ENCODE peak calls at places on chromosomes 16 and 17, in four cellular contexts. I, M, X and P are unnamed samples.

GRCh38 chr17:11372692-11373091 is 131.7 kb downstream of the SHISA6 start:
- DNase-seq in I (no peak), M (no peak), X (no peak), P (no peak)

GRCh38 chr17:65627892-65628622 is 66.6 kb upstream of the AXIN2 start:
- DNase-seq in I (no peak), M (peak), X (peak), P (peak)

GRCh38 chr17:81520021-81520894 is 7.7 kb upstream of the ACTG1 start:
- DNase-seq in I (no peak), M (no peak), X (no peak), P (no peak)

GRCh38 chr17:39755550-39756375 is 18.0 kb downstream of the GRB7 start:
- DNase-seq in I (no peak), M (peak), X (no peak), P (peak)

GRCh38 chr16:16021020-16021419 is 71.6 kb downstream of the ABCC1 start:
- DNase-seq in I (no peak), M (no peak), X (no peak), P (no peak)

GRCh38 chr16:81601601-81602251 is 157.1 kb downstream of the CMIP start:
- DNase-seq in I (no peak), M (no peak), X (no peak), P (no peak)

GRCh38 chr17:63116228-63116627 is 150.2 kb downstream of the TANC2 start:
- DNase-seq in I (no peak), M (no peak), X (no peak), P (no peak)

GRCh38 chr16:81531415-81531814 is 86.8 kb downstream of the CMIP start:
- DNase-seq in I (no peak), M (peak), X (no peak), P (no peak)

GRCh38 chr17:47280072-47280811 is 26.6 kb downstream of the ITGB3 start:
- DNase-seq in I (no peak), M (peak), X (no peak), P (peak)

GRCh38 chr17:64531955-64532371 is 25.2 kb downstream of the CEP95 start:
- DNase-seq in I (no peak), M (peak), X (peak), P (peak)

GRCh38 chr17:51056813-51057510 is 63.7 kb downstream of the SPAG9 start:
- DNase-seq in I (peak), M (peak), X (peak), P (peak)

GRCh38 chr17:77097772-77098171 is 43.0 kb upstream of the SEC14L1 start:
- DNase-seq in I (no peak), M (no peak), X (no peak), P (no peak)

GRCh38 chr17:55295411-55296170 is 30.8 kb downstream of the HLF start:
- DNase-seq in I (peak), M (peak), X (peak), P (peak)

GRCh38 chr17:2056221-2057129 is 1.6 kb downstream of the HIC1 start:
- DNase-seq in I (no peak), M (no peak), X (no peak), P (peak)

GRCh38 chr17:81228420-81228819 is 5.7 kb upstream of the CEP131 start:
- DNase-seq in I (no peak), M (no peak), X (no peak), P (no peak)

GRCh38 chr16:66605177-66605999 is 884 bp downstream of the CMTM3 start:
- DNase-seq in I (no peak), M (peak), X (peak), P (peak)

GRCh38 chr17:4362141-4362540 is 4.3 kb downstream of the UBE2G1 start:
- DNase-seq in I (no peak), M (peak), X (peak), P (no peak)
- TF ChIP-seq CTCF in I (peak), M (no peak), X (no peak), P (no peak)

GRCh38 chr16:52643006-52643405 is 96.1 kb upstream of the TOX3 start:
- DNase-seq in I (no peak), M (no peak), X (no peak), P (no peak)
- TF ChIP-seq CTCF in I (no peak), M (no peak), X (no peak), P (no peak)

DNA sequence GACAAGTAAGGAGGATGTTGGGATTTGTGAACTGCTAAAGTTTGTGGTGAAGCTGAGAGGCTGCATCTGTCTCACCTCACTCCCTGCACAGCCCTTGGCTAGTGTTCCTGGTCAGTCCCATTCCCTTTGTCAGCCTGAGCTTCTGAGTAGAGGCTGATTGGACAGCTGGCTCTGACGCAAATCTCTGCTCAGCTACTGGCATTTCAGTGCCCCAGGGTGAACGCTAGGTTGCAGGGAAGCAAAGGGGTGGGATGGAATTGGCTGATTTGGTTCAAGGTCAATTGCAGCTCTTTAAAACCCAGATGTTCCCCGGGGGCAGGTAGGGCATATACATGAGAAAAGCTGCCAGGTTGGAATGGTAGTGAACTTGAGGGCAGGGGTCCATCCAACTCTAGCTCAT is 23.1 kb upstream of the CNOT1 start:
- DNase-seq in I (no peak), M (peak), X (peak), P (no peak)
- TF ChIP-seq CTCF in I (no peak), M (no peak), X (no peak), P (no peak)

DNA sequence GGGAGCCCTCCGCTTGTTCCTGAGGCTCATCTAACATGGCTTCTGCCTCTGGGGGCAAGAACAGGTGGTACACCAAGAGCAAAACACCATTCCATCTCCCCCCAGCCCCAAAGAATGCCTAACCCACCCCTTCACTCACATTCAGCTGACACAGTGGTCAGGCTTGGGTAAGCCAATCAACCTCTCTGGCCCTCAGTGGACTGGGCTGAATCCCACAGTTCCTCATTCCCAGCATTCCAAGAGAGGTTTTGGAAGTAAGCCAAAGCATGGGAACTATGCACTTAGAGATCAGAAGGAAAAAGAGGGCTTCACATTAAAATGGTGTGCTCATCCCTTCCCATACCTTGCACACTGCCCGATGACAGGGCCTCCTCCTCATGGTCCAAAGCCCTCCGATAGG is 7.8 kb downstream of the PIGS start:
- DNase-seq in I (no peak), M (peak), X (no peak), P (peak)
- TF ChIP-seq CTCF in I (no peak), M (no peak), X (no peak), P (no peak)

GRCh38 chr16:30867747-30868146 is 26.1 kb downstream of the BCL7C start:
- DNase-seq in I (no peak), M (peak), X (no peak), P (no peak)
- TF ChIP-seq CTCF in I (peak), M (peak), X (no peak), P (peak)

GRCh38 chr16:79600636-79601091 is at the start of gene MAF:
- DNase-seq in I (no peak), M (peak), X (peak), P (peak)

GRCh38 chr16:79599837-79600635 is 501 bp downstream of the MAF start:
- DNase-seq in I (no peak), M (no peak), X (peak), P (peak)

GRCh38 chr16:79598341-79599181 is 2.0 kb downstream of the MAF start:
- DNase-seq in I (no peak), M (peak), X (peak), P (peak)

GRCh38 chr16:79597775-79598174 is 2.8 kb downstream of the MAF start:
- DNase-seq in I (no peak), M (no peak), X (no peak), P (no peak)

DNA sequence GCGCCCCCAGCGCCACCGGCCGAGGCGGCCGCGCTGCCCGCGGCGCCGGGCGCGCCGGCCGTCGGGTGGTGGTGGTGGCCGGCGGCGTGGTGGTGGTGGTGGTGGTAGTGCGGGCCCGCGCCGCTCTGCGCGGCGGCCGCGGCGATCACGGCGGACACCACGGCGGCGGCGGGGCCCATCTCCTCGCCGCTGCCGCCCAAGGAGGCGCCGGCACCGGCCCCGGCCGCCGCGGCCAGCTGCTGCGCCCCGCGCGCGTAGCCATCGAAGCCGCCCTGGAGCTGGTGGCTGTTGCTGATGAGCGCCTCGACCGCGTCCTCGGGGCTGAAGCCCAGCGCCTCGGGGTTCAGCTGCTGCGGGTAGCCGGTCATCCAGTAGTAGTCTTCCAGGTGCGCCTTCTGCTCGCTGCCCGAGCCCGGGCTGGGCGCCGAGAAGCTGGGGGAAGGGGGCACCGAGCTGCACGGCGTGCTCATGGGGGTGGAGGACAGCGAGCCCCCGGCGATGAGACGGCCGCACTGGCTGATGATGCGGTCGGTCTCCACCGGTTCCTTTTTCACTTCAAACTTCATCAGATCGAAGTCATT is 1.2 kb downstream of the MAF start:
- DNase-seq in I (no peak), M (no peak), X (no peak), P (no peak)
- TF ChIP-seq CTCF in I (no peak), M (no peak), X (no peak), P (no peak)

DNA sequence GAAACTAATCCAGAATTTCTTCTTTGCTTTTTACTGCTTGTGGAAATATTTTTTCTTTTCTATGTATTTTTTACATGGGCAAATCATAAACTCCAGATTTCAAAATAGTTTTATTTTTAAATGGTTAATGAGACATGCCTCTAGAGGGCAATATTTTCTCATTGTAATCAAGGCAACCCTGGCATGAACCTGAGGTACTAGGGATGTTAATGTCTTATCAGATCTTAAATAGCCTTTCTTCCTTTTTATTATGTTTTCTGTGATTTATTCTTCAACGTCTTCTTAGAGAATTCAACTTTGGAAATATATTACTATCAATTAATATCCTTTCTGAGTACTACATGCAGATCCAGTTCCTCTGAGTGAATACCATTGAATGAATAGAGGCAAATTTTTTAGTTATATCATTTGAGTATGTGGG is 324.7 kb downstream of the BCAS3 start:
- DNase-seq in I (peak), M (peak), X (no peak), P (peak)
- TF ChIP-seq CTCF in I (peak), M (peak), X (no peak), P (peak)